ENCODE peak calls at places on chromosomes 3 and 15, in four cellular contexts. D is GM12878, O is K562, E is H1. K is an unnamed sample.

GRCh38 chr15:48477795-48478360 is 146.6 kb downstream of the DUT start:
- DNase-seq in D (no peak), O (no peak), E (no peak), K (no peak)

GRCh38 chr15:31230630-31231485 is 95.8 kb upstream of the KLF13 start:
- DNase-seq in D (peak; percentile 99), O (no peak), E (no peak), K (no peak)

GRCh38 chr15:67762610-67763368 is 62.5 kb upstream of the SKOR1 start:
- DNase-seq in D (peak; percentile 85), O (no peak), E (no peak), K (no peak)

GRCh38 chr3:187734841-187735240 is 10.4 kb downstream of the BCL6 start:
- DNase-seq in D (no peak), O (no peak), E (no peak), K (no peak)

GRCh38 chr3:128621931-128622330 is 28.7 kb downstream of the RPN1 start:
- DNase-seq in D (no peak), O (no peak), E (no peak), K (no peak)

GRCh38 chr3:53643757-53644156 is 149.3 kb downstream of the CACNA1D start:
- DNase-seq in D (no peak), O (no peak), E (no peak), K (no peak)

GRCh38 chr3:54915976-54916375 is 11.9 kb downstream of the LRTM1 start:
- DNase-seq in D (no peak), O (no peak), E (no peak), K (no peak)

GRCh38 chr3:176939022-176939817 is 258.1 kb downstream of the TBL1XR1 start:
- DNase-seq in D (peak; percentile 5), O (peak; percentile 61), E (no peak), K (peak; percentile 67)

GRCh38 chr3:61154788-61155187 is 96.5 kb downstream of the FHIT start:
- DNase-seq in D (no peak), O (no peak), E (no peak), K (no peak)

GRCh38 chr15:99315636-99316035 is 64.4 kb downstream of the LRRC28 start:
- DNase-seq in D (no peak), O (no peak), E (no peak), K (peak; percentile 22)

DNA sequence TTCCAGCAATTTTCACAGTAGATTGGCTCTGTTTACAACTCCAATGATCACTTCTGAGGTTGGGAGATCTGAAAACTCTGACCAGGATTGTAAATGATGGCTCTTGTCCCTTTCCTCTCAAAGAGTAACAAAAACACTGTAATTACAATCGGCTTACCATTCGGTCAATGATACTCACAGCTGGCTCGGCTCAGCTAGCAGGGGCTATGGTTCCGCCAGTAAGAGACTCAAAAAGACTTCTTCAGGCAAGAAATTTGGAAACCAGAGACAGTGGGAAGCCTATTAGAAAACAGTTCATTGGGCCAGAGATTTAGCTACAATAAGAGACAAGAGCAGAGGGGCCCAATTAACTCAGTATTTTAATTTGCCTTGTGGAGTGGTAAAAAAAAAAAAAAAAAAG is 96.6 kb downstream of the LRRC3B start:
- DNase-seq in D (no peak), O (no peak), E (no peak), K (no peak)
- H2AFZ ChIP-seq in D (no peak overlapping the region), O (no peak overlapping the region), E (no peak overlapping the region), K (no peak overlapping the region)

GRCh38 chr3:99639579-99639978 is 1.2 kb downstream of the COL8A1 start:
- DNase-seq in D (no peak), O (no peak), E (no peak), K (no peak)
- TF ChIP-seq EGR1 in D (no peak), O (no peak), E (no peak), K (no peak)

GRCh38 chr3:114212646-114213045 is 24.7 kb downstream of the ZNF80 start:
- DNase-seq in D (no peak), O (no peak), E (no peak), K (no peak)
- H2AFZ ChIP-seq in D (no peak overlapping the region), O (no peak overlapping the region), E (no peak overlapping the region), K (no peak overlapping the region)

DNA sequence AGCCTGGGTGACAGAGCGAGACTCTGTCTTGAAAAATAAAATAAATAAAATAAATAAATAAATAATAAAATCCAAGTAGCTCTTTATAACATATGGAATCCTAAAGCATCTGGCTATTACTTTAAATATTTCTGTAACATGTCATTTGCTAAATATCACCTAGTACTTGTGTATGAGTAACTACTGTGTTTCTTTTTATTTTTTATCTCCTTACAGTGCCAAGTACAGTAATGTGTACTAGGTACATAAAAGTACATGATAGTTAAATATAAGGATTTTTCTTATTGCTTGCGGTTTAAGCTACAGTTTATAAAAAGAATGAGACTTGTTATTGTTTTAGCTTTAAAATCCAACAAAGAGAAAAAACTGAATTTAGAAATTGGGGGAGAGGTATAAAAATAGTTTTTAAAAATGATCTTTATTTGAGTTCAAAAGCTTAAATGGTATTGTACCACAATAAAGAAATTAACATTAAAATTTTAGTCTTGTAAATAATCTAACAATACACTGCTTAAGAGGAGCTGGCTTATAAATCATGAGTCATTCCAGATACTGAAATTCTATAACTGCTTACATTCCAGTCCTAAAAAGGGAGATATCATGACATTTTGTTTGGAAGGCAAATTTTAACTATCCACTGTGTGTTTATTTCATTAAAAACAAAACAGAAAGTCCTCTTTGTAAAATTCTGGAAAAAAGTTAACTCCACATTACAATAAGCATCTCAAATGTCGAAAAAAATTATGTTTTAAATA is 73.1 kb downstream of the FGF7 start:
- DNase-seq in D (no peak), O (no peak), E (no peak), K (no peak)
- TF ChIP-seq EGR1 in D (no peak), O (no peak), E (no peak), K (no peak)

GRCh38 chr3:152047465-152047864 is 174.0 kb downstream of the SUCNR1 start:
- DNase-seq in D (no peak), O (no peak), E (no peak), K (no peak)
- H2AFZ ChIP-seq in D (no peak overlapping the region), O (no peak overlapping the region), E (no peak overlapping the region), K (no peak overlapping the region)

DNA sequence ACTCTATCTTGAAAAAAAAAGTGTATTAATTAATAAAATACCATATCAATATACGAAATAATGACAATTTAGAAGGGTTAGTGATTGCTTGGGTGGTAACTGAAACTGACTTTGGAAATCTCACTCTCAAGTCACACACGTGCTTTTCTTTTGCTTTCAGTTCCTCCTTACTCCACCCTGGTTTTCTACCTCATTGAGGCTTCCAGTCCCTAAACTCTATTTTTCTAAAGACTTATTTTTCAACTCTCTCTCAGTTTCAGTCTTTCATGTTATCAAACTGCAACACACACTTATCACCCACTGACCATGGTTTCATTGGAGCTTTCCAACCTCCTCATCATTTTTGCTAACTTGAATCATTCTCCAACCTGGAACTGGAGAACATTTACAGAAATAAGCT is 23.5 kb downstream of the IL12A start:
- DNase-seq in D (peak; percentile 81), O (no peak), E (no peak), K (no peak)
- TF ChIP-seq EGR1 in D (no peak), O (no peak), E (no peak), K (no peak)

GRCh38 chr3:99429501-99429900 is 208.9 kb upstream of the COL8A1 start:
- DNase-seq in D (no peak), O (no peak), E (no peak), K (no peak)
- H2AFZ ChIP-seq in D (no peak overlapping the region), O (no peak overlapping the region), E (no peak overlapping the region), K (no peak overlapping the region)

GRCh38 chr3:42052867-42053351 is 38.2 kb upstream of the TRAK1 start:
- DNase-seq in D (no peak), O (no peak), E (no peak), K (no peak)

GRCh38 chr3:42053476-42053875 is 37.7 kb upstream of the TRAK1 start:
- DNase-seq in D (no peak), O (no peak), E (no peak), K (no peak)

GRCh38 chr3:42050126-42050525 is 41.0 kb upstream of the TRAK1 start:
- DNase-seq in D (no peak), O (no peak), E (no peak), K (no peak)

GRCh38 chr3:42051384-42052131 is 39.6 kb upstream of the TRAK1 start:
- DNase-seq in D (no peak), O (no peak), E (no peak), K (no peak)

DNA sequence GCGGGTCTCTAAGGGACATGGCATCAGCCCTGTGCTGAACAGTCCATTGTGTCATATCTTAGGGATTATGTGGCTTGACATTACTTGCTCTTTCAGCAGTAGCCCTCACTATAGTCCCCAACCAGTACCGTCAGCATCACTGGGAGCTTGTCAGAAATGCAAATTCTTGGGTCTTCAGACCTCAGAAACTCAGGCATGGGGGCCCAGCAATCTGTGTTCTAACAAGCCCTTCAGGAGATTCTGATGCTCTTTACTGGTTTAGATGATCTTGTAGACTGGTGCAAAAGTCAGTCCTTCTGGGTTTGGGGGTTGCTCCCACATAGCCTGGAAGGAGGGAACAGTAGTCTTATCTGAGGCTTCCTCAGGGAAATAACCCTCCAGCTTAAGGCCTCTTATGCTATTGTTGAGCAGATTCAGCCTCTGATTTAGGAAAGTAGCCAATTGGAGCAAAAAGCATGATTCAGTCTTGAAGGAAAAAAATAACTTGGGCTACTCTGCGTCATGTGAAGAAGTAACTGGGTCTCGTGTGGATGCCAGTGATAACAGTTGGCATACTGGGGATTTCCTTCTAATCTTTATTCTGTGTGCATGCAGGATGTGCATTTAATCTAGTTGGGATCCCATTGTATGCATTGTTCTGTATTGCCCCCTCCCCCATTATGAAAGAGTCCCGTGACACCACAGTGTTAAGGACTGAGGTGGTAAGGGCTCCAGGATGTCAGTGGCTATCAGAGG is 38.9 kb upstream of the TRAK1 start:
- DNase-seq in D (no peak), O (no peak), E (no peak), K (no peak)
- TF ChIP-seq EGR1 in D (no peak), O (no peak), E (no peak), K (no peak)

K was measured in HCT116.